ENCODE peak calls at places on chromosomes 7 and 10, in seven cellular contexts. K, V, X, S, B, I and W are unnamed samples.

GRCh38 chr10:48460148-48460545 is 144.7 kb downstream of the ARHGAP22 start:
- DNase-seq in K (no peak), V (no peak), X (no peak), S (no peak), B (no peak), I (no peak), W (no peak)

GRCh38 chr10:121927841-121928527 is at the start of gene ATE1:
- DNase-seq in K (peak; percentile 89), V (peak; percentile 92), X (peak; percentile 88), S (peak; percentile 95), B (peak; percentile 54), I (no peak), W (peak; percentile 80)

GRCh38 chr7:30923009-30923773 is 11.5 kb downstream of the AQP1 start:
- DNase-seq in K (peak; percentile 1), V (no peak), X (no peak), S (no peak), B (no peak), I (no peak), W (no peak)

GRCh38 chr10:7428673-7429350 is 18.0 kb upstream of the SFMBT2 start:
- DNase-seq in K (no peak), V (no peak), X (no peak), S (no peak), B (no peak), I (no peak), W (no peak)

GRCh38 chr10:132806126-132807061 is 20.4 kb upstream of the NKX6-2 start:
- DNase-seq in K (no peak), V (no peak), X (no peak), S (no peak), B (no peak), I (no peak), W (no peak)

GRCh38 chr10:788796-789748 is 99.6 kb upstream of the DIP2C start:
- DNase-seq in K (peak; percentile 67), V (peak; percentile 49), X (peak; percentile 86), S (no peak), B (no peak), I (peak; percentile 20), W (peak; percentile 51)

GRCh38 chr10:85643839-85644525 is 722.6 kb downstream of the GRID1 start:
- DNase-seq in K (no peak), V (no peak), X (no peak), S (peak; percentile 87), B (no peak), I (peak; percentile 76), W (no peak)

GRCh38 chr10:86192147-86192546 is 174.4 kb downstream of the GRID1 start:
- DNase-seq in K (no peak), V (no peak), X (no peak), S (no peak), B (no peak), I (no peak), W (no peak)

GRCh38 chr7:2639994-2640830 is 8.4 kb downstream of the TTYH3 start:
- DNase-seq in K (no peak), V (no peak), X (peak; percentile 66), S (peak; percentile 27), B (no peak), I (no peak), W (no peak)

GRCh38 chr10:27547047-27547446 is 42.9 kb downstream of the RAB18 start:
- DNase-seq in K (no peak), V (no peak), X (no peak), S (no peak), B (no peak), I (no peak), W (no peak)

GRCh38 chr7:87001214-87001613 is 58.2 kb downstream of the ELAPOR2 start:
- DNase-seq in K (no peak), V (peak; percentile 10), X (no peak), S (peak; percentile 31), B (peak; percentile 3), I (no peak), W (no peak)

GRCh38 chr10:129415261-129416135 is 51.5 kb upstream of the MGMT start:
- DNase-seq in K (no peak), V (no peak), X (no peak), S (no peak), B (no peak), I (no peak), W (no peak)

GRCh38 chr10:17445400-17445998 is 8.9 kb downstream of the ST8SIA6 start:
- DNase-seq in K (no peak), V (no peak), X (no peak), S (no peak), B (no peak), I (no peak), W (no peak)

GRCh38 chr7:22192778-22193177 is 164.2 kb downstream of the RAPGEF5 start:
- DNase-seq in K (no peak), V (no peak), X (no peak), S (no peak), B (no peak), I (no peak), W (no peak)

GRCh38 chr10:78350286-78350685 is 316.6 kb downstream of the RPS24 start:
- DNase-seq in K (no peak), V (no peak), X (no peak), S (no peak), B (no peak), I (no peak), W (no peak)

GRCh38 chr10:8116474-8116873 is 62.0 kb downstream of the GATA3 start:
- DNase-seq in K (no peak), V (no peak), X (no peak), S (no peak), B (no peak), I (no peak), W (no peak)

GRCh38 chr10:92689663-92690210 is at the start of gene HHEX:
- DNase-seq in K (no peak), V (peak; percentile 73), X (peak; percentile 84), S (peak; percentile 22), B (no peak), I (no peak), W (no peak)

GRCh38 chr10:72597897-72598296 is 28.0 kb downstream of the MICU1 start:
- DNase-seq in K (no peak), V (no peak), X (no peak), S (no peak), B (peak; percentile 14), I (no peak), W (no peak)

GRCh38 chr10:4845766-4846165 is 19.8 kb downstream of the AKR1E2 start:
- DNase-seq in K (no peak), V (no peak), X (no peak), S (no peak), B (no peak), I (no peak), W (no peak)

DNA sequence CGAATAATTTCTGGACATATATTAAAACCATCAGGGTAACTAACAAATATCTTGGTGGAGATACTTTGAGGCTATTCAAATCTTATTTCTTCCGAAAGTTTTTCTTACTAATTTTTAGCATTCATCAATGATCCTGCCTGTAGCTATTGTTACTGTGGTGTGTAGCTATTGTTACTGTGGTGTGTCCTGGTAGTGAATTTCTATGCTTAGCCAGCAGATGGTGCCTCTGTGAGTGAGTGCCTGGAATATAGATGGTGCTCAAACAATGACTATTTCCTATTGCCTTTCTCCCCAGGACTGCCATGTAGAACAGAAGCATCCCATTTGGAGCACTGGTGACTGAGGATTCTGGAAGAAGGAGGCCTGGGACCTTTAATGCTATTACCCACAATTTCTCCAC is 245.7 kb downstream of the CCSER2 start:
- DNase-seq in K (no peak), V (no peak), X (no peak), S (peak; percentile 9), B (no peak), I (no peak), W (no peak)
- TF ChIP-seq CTCF in K (no peak), V (no peak), X (no peak), S (no peak), B (no peak), I (peak; percentile 56), W (peak; percentile 21)

GRCh38 chr7:142334806-142335205 is 76.9 kb upstream of the PRSS58 start:
- DNase-seq in K (no peak), V (no peak), X (no peak), S (no peak), B (no peak), I (no peak), W (no peak)

GRCh38 chr7:142334236-142334635 is 76.4 kb upstream of the PRSS58 start:
- DNase-seq in K (no peak), V (no peak), X (no peak), S (no peak), B (no peak), I (no peak), W (no peak)

GRCh38 chr7:142337406-142338001 is 79.6 kb upstream of the PRSS58 start:
- DNase-seq in K (no peak), V (no peak), X (no peak), S (no peak), B (no peak), I (no peak), W (no peak)

DNA sequence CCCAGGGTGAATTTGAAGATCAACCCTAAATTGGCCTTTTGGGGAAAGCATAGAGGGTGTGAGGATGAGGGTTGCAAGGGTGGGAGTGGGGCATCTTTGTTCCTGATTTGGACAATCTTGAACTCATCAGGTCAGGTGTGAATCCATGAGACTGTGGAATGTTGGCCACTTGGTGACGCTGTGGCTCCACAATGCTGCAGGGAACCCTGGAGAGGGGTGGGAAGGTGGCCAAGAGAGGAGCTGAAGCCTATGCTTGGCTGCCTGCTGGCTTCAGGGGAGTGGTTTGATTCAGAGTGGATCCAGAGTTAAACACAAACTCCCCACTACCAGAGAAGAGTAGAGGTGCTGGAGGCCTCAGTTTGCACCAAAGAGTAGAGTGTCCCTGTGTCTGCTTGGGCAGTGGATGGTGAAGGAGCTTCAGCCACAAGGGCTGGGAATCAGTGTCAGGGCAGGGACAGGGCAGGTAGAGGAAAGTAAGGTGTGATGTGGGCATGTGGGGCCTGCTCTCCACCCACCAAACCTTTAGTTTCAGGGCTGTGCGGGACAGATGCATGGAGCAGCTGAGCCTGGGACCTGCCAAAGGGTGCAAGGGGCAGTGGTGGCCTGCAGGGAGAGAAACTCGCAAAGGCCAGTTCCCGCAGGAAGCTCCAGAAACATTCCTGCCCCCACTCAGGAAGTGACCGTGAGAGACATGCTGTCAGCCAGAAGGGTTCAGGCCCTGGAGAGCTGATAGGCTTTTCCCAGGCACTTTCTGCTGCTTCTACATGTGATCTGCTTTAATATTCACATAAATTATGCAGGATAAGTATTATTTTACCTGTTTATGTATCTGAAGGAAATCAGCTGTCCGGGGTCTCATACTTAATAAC is 81.0 kb upstream of the PRSS58 start:
- DNase-seq in K (peak; percentile 66), V (no peak), X (no peak), S (peak; percentile 76), B (no peak), I (no peak), W (no peak)
- TF ChIP-seq CTCF in K (peak; percentile 51), V (no peak), X (no peak), S (peak; percentile 18), B (no peak), I (peak; percentile 19), W (peak; percentile 22)

GRCh38 chr7:23654508-23654907 is 25.5 kb upstream of the FAM221A start:
- DNase-seq in K (peak; percentile 14), V (peak; percentile 37), X (peak; percentile 24), S (peak; percentile 25), B (no peak), I (no peak), W (no peak)
- TF ChIP-seq CTCF in K (peak; percentile 18), V (peak; percentile 18), X (peak; percentile 49), S (no peak), B (peak; percentile 39), I (peak; percentile 62), W (peak; percentile 40)

DNA sequence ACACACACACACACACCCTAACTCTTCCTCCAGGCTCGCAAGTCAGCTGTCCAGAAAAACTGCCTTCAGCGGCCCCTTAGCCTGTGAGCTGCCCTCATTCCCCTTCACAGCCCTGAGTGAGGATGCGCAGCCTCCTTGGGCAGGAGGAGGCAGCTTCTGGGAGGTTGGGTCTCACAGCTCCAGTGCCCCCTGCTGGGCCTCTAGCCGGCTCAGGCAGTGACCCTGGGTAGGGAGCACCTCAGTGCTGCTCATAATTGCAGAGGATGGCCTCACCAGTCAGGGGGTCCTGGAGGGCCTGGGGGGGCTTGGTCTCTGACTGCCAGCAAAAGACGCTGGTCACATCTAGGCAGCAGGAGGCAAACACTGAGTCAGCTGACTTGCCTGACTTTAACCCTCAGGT is 43.7 kb downstream of the ZNF273 start:
- DNase-seq in K (peak; percentile 27), V (peak; percentile 9), X (no peak), S (no peak), B (no peak), I (no peak), W (peak; percentile 11)
- TF ChIP-seq CTCF in K (no peak), V (no peak), X (no peak), S (no peak), B (peak; percentile 5), I (peak; percentile 73), W (peak; percentile 32)